ENCODE peak calls at places on chromosomes 3 and 15, in ten cellular contexts. P is brain microvascular endothelial cell, W is thoracic aorta, G is fibroblast of pulmonary artery, A is esophagus squamous epithelium, M is BJ, Y is GM12878, T is breast epithelium, K is fibroblast of villous mesenchyme, X is IMR-90. N is an unnamed sample.

GRCh38 chr3:189808246-189809007 is 177.2 kb downstream of the TP63 start:
- DNase-seq in G (no peak), Y (no peak), A (no peak), P (no peak), W (no peak), K (no peak), X (no peak), M (no peak), T (no peak), N (no peak)

GRCh38 chr3:37995652-37996641 is 5.4 kb downstream of the VILL start:
- DNase-seq in Y (no peak), M (no peak), G (no peak), W (no peak), P (no peak), T (no peak), X (no peak), A (no peak), K (no peak), N (no peak)

GRCh38 chr3:190519886-190520285 is 6.0 kb downstream of the IL1RAP start:
- DNase-seq in X (no peak), A (no peak), Y (no peak), K (no peak), G (no peak), W (no peak), M (no peak), P (no peak), T (no peak), N (peak)

GRCh38 chr3:112635674-112636073 is 5.3 kb downstream of the CCDC80 start:
- DNase-seq in W (no peak), P (peak), G (peak), K (peak), T (no peak), M (peak), A (no peak), X (peak), Y (no peak), N (peak)

GRCh38 chr3:59555593-59556315 is 505.9 kb upstream of the CFAP20DC start:
- DNase-seq in Y (no peak), T (no peak), W (no peak), G (peak), A (no peak), X (peak), P (no peak), M (no peak), K (no peak), N (peak)

GRCh38 chr3:106728315-106728821 is 648.9 kb upstream of the CCDC54 start:
- DNase-seq in A (no peak), G (peak), Y (no peak), T (no peak), W (peak), M (peak), X (peak), K (peak), P (peak), N (peak)

GRCh38 chr3:176160997-176161396 is 1036.3 kb downstream of the TBL1XR1 start:
- DNase-seq in M (no peak), X (no peak), W (no peak), P (no peak), A (no peak), T (no peak), Y (no peak), G (no peak), K (no peak), N (no peak)

GRCh38 chr15:82093774-82094211 is 48.0 kb upstream of the MEX3B start:
- DNase-seq in M (no peak), A (no peak), X (peak), W (no peak), G (peak), Y (no peak), K (peak), T (no peak), P (peak), N (peak)

GRCh38 chr3:14461748-14462324 is 59.4 kb downstream of the SLC6A6 start:
- DNase-seq in Y (no peak), X (peak), T (no peak), K (peak), P (peak), A (no peak), W (no peak), M (no peak), G (peak), N (peak)

GRCh38 chr3:150636258-150636657 is 33.1 kb downstream of the SELENOT start:
- DNase-seq in W (no peak), X (no peak), Y (no peak), K (no peak), A (no peak), P (no peak), M (no peak), T (no peak), G (no peak), N (no peak)

GRCh38 chr3:185176756-185177359 is 24.0 kb upstream of the C3orf70 start:
- DNase-seq in A (no peak), P (peak), T (no peak), X (peak), Y (no peak), G (peak), W (no peak), M (no peak), K (peak), N (peak)

GRCh38 chr15:49620658-49621326 is at the start of the genes DTWD1 and FAM227B:
- DNase-seq in X (peak), A (peak), M (peak), G (peak), W (peak), T (peak), Y (peak), K (peak), P (peak), N (peak)
- TF ChIP-seq CTCF in X (no peak), A (no peak), M (no peak), G (no peak), W (no peak), T (no peak), Y (no peak), K (no peak), P (no peak), N (peak)

GRCh38 chr3:142999881-143000280 is 1.5 kb upstream of the U2SURP start:
- DNase-seq in G (no peak), A (no peak), M (no peak), W (no peak), Y (no peak), P (no peak), X (no peak), K (no peak), T (no peak), N (no peak)
- H3K4me3 ChIP-seq in G (peak), A (no peak), M (peak), W (peak), Y (peak), P (peak), X (no peak), K (peak), T (no peak), N (peak)

DNA sequence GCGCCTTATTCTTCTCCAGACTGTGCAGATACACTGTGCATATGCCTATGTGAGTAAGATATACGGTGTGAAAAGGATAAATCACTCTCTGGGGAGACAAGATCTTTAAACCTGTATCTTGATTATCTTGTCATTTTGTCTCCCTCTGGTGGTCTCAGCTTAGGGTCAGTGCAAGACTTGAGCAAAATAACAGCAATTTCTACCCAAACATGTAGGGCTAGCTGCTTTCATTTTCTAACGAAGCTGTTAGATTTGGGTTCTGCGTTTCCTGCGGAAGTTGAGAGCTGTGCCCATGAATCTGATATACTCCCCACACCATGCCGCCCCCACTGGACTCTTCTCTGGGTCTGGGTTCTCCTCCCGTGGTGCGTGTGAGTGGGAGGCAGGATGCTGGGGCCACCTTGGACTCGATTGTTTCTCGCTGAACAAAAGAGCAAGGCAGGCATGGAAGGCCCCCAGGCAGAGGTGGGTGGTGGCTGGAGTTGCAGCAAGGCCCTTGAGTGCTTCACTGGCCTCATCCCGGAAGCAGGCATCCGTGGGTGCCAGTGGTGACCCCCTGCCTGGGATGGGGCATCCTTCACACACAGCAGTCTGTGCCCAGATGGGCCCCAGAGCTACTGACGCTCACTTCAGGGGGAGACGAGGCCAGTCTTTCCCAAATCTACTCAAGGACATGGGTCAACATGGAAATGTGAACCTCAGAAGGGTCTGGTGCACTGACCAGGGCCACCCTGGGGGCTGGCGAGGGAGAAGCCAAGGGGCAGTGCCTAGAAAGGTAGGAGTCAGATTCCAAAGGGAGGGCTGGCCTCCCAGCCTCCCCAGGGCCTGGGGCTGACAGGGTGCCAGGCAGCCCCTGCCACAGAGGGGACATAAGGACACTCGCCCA is 179.6 kb downstream of the NSMCE3 start:
- DNase-seq in P (no peak), K (peak), X (peak), T (no peak), M (no peak), Y (no peak), G (peak), A (no peak), W (no peak), N (no peak)
- TF ChIP-seq CTCF in P (peak), K (peak), X (peak), T (no peak), M (no peak), Y (peak), G (peak), A (no peak), W (no peak), N (no peak)

GRCh38 chr3:129105862-129106261 is 15.7 kb downstream of the RAB43 start:
- DNase-seq in T (no peak), P (no peak), G (no peak), A (no peak), M (no peak), Y (no peak), X (no peak), W (no peak), K (no peak), N (no peak)

GRCh38 chr3:129104051-129104450 is 17.6 kb downstream of the RAB43 start:
- DNase-seq in G (no peak), P (no peak), K (no peak), X (no peak), T (no peak), W (no peak), M (no peak), Y (no peak), A (no peak), N (no peak)

GRCh38 chr3:129101370-129102138 is 20.1 kb downstream of the RAB43 start:
- DNase-seq in G (no peak), T (no peak), M (no peak), Y (no peak), K (no peak), P (no peak), W (no peak), A (no peak), X (no peak), N (no peak)

GRCh38 chr3:129104498-129105079 is 17.0 kb downstream of the RAB43 start:
- DNase-seq in T (no peak), Y (no peak), M (no peak), P (no peak), G (no peak), W (no peak), A (no peak), K (no peak), X (no peak), N (no peak)

GRCh38 chr3:129103296-129103695 is 18.3 kb downstream of the RAB43 start:
- DNase-seq in T (no peak), W (no peak), P (no peak), G (no peak), X (no peak), K (no peak), M (no peak), A (no peak), Y (no peak), N (no peak)
- H3K4me3 ChIP-seq in T (no peak), W (no peak), P (no peak), G (no peak), X (no peak), K (no peak), M (no peak), A (no peak), Y (no peak), N (no peak)

GRCh38 chr15:59746777-59747176 is 57.7 kb upstream of the BNIP2 start:
- DNase-seq in G (no peak), Y (no peak), T (no peak), A (no peak), K (no peak), X (no peak), W (no peak), P (no peak), M (no peak), N (no peak)

DNA sequence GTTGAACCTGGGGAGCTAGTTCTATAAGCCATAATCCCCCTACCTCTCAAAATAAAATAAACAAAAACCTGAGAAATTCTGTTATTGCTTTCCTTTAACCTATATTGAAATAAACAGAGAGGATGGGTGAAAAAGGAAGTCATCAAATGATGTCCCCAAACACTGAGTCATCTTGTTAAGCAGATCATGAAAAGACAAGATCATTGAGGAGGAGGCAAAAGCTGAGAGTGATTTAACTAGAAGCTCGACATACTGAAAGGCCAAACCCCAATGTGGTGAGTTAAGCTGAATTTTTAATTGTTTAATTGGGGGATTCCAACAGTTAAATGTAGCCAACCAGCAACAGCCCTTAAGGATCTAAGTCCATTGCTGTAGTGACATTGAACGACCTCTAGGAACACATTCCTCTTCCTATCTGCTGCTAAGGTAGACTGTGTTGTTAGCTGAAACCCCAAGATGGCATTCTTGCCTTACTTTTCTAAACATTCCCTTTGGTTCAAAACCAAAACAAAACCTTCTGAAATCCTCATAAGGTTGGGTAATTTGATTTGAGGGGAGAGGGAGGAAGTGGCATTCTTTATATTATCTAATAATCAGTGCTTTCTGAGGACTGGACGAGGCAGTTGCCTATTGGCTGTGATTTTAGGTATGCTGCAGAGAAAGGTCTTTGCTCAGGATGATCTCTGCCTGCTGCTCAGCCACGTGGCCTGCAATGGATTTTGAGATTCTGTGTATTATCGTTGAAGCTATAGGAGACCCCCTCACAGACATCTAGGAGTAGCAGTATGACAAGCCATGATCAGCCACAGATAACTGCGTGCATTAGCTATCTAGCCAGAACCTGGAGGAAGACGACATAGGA is 62.7 kb upstream of the BNIP2 start:
- DNase-seq in X (no peak), P (no peak), Y (no peak), M (no peak), K (peak), T (no peak), W (no peak), A (no peak), G (peak), N (peak)
- TF ChIP-seq CTCF in X (no peak), P (peak), Y (peak), M (no peak), K (peak), T (no peak), W (no peak), A (no peak), G (peak), N (peak)

GRCh38 chr15:100042558-100042957 is 299.2 kb downstream of the ADAMTS17 start:
- DNase-seq in Y (no peak), M (no peak), A (no peak), T (no peak), P (peak), W (no peak), X (peak), K (peak), G (no peak), N (peak)
- H3K4me3 ChIP-seq in Y (no peak), M (no peak), A (no peak), T (no peak), P (no peak), W (no peak), X (no peak), K (peak), G (no peak), N (no peak)

DNA sequence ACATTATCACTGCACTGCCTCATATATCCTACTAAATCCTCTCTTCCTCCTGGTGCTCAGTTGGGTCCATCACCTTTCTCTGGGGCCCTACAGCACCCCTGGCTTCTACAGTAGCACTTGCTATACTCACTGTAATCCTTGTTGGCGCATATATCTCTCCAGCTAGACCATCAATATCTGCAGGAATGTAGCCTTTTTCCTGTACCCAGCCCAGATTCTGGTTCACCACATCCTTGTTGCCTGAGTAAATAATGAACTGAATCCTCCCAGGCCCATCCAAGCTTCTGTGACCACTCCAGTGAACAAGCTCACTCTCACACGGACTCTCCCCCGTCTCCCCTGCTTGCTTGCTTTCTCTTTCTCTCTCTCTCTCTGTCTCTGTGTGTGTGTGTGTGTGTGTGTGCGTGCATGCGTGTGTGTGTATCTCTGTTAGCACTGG is 62.5 kb upstream of the LIPC start:
- DNase-seq in Y (no peak), A (no peak), M (no peak), T (no peak), K (peak), W (no peak), P (peak), G (peak), X (peak), N (peak)
- TF ChIP-seq CTCF in Y (no peak), A (no peak), M (no peak), T (no peak), K (no peak), W (no peak), P (no peak), G (no peak), X (no peak), N (no peak)

GRCh38 chr3:45008117-45008516 is 18.0 kb upstream of the CLEC3B start:
- DNase-seq in P (no peak), A (no peak), G (peak), T (no peak), X (peak), K (no peak), M (no peak), W (no peak), Y (no peak), N (peak)

GRCh38 chr3:45011756-45012441 is 14.2 kb upstream of the CLEC3B start:
- DNase-seq in T (peak), G (peak), K (peak), X (peak), Y (no peak), M (peak), P (peak), W (no peak), A (no peak), N (peak)

GRCh38 chr3:45012577-45012976 is 13.5 kb upstream of the CLEC3B start:
- DNase-seq in T (no peak), A (no peak), Y (no peak), P (no peak), X (no peak), G (no peak), M (no peak), K (no peak), W (no peak), N (no peak)

GRCh38 chr3:45009868-45010267 is 16.2 kb upstream of the CLEC3B start:
- DNase-seq in W (no peak), X (no peak), G (no peak), T (no peak), M (no peak), K (no peak), Y (no peak), A (no peak), P (no peak), N (no peak)

DNA sequence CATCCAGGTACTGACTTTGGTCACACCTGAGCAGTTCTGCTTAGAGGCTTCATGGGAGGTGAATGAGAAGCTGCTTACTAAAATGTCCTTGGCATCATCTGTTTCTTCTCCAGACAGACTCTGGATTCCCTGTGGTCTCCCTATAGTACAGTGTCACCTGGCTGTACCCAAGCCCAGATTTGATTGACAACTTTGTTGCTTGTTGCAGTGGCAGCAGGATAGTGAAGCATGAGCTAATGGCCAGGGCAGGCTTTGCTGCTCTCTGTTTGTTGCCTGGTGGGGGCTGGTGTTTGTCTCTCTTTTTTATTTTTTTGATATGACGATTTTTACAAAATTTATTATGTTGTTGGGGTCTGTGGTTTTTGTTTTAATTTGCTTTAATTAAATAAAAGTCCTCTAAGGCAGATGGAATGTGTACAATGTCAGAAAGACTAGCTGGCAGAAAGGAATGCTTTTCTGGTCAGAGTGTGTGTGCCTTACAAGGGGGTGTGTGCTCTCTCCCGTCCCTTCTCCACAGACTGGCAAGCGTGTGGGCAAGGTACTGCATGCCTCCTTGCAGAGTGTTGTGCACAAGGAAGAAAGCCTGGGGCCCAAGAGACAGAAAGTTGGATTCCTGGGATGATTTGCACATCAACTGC is 15.3 kb upstream of the CLEC3B start:
- DNase-seq in M (peak), K (peak), P (no peak), G (peak), Y (no peak), T (peak), W (no peak), X (peak), A (no peak), N (peak)
- H3K4me3 ChIP-seq in M (no peak), K (peak), P (no peak), G (no peak), Y (no peak), T (no peak), W (peak), X (no peak), A (no peak), N (no peak)

DNA sequence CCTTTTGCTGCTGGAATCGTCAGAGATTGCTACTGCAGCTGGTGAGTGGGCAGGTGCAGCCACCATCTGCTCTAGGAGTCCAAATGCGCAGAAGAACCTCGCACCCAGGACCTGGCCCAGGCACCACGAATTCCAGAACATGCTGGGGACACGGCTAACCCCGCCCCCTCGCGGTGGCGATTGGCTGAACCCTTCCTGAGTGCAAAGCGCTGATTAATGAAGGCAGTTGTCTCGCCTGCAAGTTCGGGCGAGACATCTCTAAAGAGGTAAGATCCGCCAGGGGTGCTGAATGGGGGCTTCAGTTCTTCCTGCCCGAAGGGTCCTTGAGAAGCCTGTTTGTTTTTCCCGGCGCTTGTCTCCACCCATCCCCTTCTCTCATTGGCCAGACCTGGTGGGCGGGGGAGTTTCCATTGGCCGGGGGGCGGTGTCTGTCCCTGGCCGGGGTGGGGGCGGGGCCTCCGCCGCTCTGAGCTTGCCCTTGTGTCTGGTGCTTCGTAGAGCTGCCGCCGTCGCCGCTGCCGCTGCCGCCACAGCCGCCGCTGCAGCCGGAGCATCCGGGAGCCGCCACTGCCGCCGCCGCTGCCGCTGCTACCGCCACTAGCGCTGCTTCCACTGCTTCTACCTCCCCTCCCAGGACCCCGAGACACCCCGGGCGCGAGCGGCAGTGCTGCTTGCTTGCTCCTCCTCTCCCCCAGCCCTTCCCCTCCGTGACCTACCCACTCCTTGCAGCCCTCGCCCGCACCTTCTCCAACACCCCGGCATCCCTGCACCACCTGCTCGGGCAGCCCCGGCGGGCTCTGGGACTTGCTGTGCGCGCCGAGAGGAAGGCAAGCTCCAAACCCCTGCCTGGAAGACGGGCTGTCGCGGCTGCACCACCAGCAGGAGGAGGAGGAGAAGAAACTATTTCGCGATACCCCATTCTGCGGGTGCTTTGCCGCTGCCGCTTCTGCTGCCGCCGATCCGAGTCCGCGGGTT is at the start of gene CADM2:
- DNase-seq in A (peak), X (peak), T (peak), W (peak), P (peak), Y (no peak), M (peak), G (peak), K (peak), N (peak)
- TF ChIP-seq CTCF in A (peak), X (no peak), T (no peak), W (peak), P (peak), Y (no peak), M (peak), G (no peak), K (no peak), N (peak)